ENCODE peak calls at places on chromosomes 11 and 22, in four cellular contexts. One of them, this sample, is unnamed.

GRCh38 chr11:17692931-17693330 is 26.4 kb upstream of the MYOD1 start:
- DNase-seq in left lung: no peak
- DNase-seq in choroid plexus epithelial cell: no peak
- DNase-seq in A549: no peak
- DNase-seq in this sample: no peak

GRCh38 chr11:11582261-11582701 is 39.5 kb downstream of the GALNT18 start:
- DNase-seq in choroid plexus epithelial cell: no peak
- DNase-seq in left lung: no peak
- DNase-seq in A549: no peak
- DNase-seq in this sample: no peak

GRCh38 chr11:57424137-57424801 is 2.7 kb downstream of the SLC43A3 start:
- DNase-seq in left lung: no peak
- DNase-seq in A549: no peak
- DNase-seq in choroid plexus epithelial cell: no peak
- DNase-seq in this sample: no peak

GRCh38 chr22:28938286-28938833 is 55.0 kb downstream of the ZNRF3 start:
- DNase-seq in choroid plexus epithelial cell: no peak
- DNase-seq in left lung: no peak
- DNase-seq in A549: no peak
- DNase-seq in this sample: no peak

GRCh38 chr11:67248653-67249052 is 17.6 kb upstream of the GRK2 start:
- DNase-seq in left lung: peak
- DNase-seq in A549: no peak
- DNase-seq in choroid plexus epithelial cell: peak
- DNase-seq in this sample: no peak

GRCh38 chr11:2708151-2708581 is 8.4 kb upstream of the KCNQ1OT1 start:
- DNase-seq in A549: no peak
- DNase-seq in left lung: no peak
- DNase-seq in choroid plexus epithelial cell: peak
- DNase-seq in this sample: no peak

GRCh38 chr22:41557401-41558240 is 3.2 kb upstream of the CSDC2 start:
- DNase-seq in A549: no peak
- DNase-seq in left lung: peak
- DNase-seq in choroid plexus epithelial cell: peak
- DNase-seq in this sample: peak

GRCh38 chr22:24791362-24791761 is 14.6 kb upstream of the SGSM1 start:
- DNase-seq in left lung: no peak
- DNase-seq in A549: no peak
- DNase-seq in choroid plexus epithelial cell: no peak
- DNase-seq in this sample: no peak

GRCh38 chr11:43951231-43951630 is 8.8 kb downstream of the C11orf96 start:
- DNase-seq in A549: no peak
- DNase-seq in choroid plexus epithelial cell: no peak
- DNase-seq in left lung: no peak
- DNase-seq in this sample: no peak

GRCh38 chr22:20012741-20013331 is 3.8 kb downstream of the ARVCF start:
- DNase-seq in choroid plexus epithelial cell: no peak
- DNase-seq in left lung: no peak
- DNase-seq in A549: no peak
- DNase-seq in this sample: no peak